ENCODE peak calls at places on chromosomes 11 and 22, in eight cellular contexts. One of them, this sample, is unnamed.

GRCh38 chr11:63765688-63766241 is 2.8 kb downstream of the ZFTA start:
- DNase-seq in prostate gland: no peak
- DNase-seq in heart right ventricle: no peak
- DNase-seq in tibial nerve: no peak
- DNase-seq in cardiac muscle cell: no peak
- DNase-seq in HCT116: no peak
- DNase-seq in psoas muscle: no peak
- DNase-seq in MM.1S: no peak
- DNase-seq in this sample: no peak

GRCh38 chr11:64675417-64676252 is 47.4 kb downstream of the NRXN2 start:
- DNase-seq in psoas muscle: peak; percentile 87
- DNase-seq in MM.1S: no peak
- DNase-seq in HCT116: no peak
- DNase-seq in cardiac muscle cell: peak; percentile 92
- DNase-seq in heart right ventricle: peak; percentile 80
- DNase-seq in prostate gland: no peak
- DNase-seq in tibial nerve: peak; percentile 42
- DNase-seq in this sample: peak; percentile 97

GRCh38 chr11:108886608-108887007 is 221.7 kb downstream of the DDX10 start:
- DNase-seq in prostate gland: no peak
- DNase-seq in tibial nerve: no peak
- DNase-seq in cardiac muscle cell: no peak
- DNase-seq in MM.1S: no peak
- DNase-seq in heart right ventricle: no peak
- DNase-seq in HCT116: no peak
- DNase-seq in psoas muscle: no peak
- DNase-seq in this sample: no peak

GRCh38 chr11:94934362-94934761 is 39.0 kb downstream of the CWC15 start:
- DNase-seq in HCT116: no peak
- DNase-seq in cardiac muscle cell: peak; percentile 39
- DNase-seq in prostate gland: no peak
- DNase-seq in psoas muscle: no peak
- DNase-seq in heart right ventricle: no peak
- DNase-seq in MM.1S: no peak
- DNase-seq in tibial nerve: no peak
- DNase-seq in this sample: no peak

GRCh38 chr11:88246680-88247079 is 71.4 kb upstream of the RAB38 start:
- DNase-seq in tibial nerve: no peak
- DNase-seq in MM.1S: no peak
- DNase-seq in HCT116: no peak
- DNase-seq in heart right ventricle: no peak
- DNase-seq in cardiac muscle cell: peak; percentile 75
- DNase-seq in prostate gland: no peak
- DNase-seq in psoas muscle: no peak
- DNase-seq in this sample: no peak

GRCh38 chr11:128893578-128894295 is 2.6 kb downstream of the KCNJ5 start:
- DNase-seq in tibial nerve: no peak
- DNase-seq in heart right ventricle: no peak
- DNase-seq in psoas muscle: no peak
- DNase-seq in HCT116: no peak
- DNase-seq in prostate gland: peak; percentile 22
- DNase-seq in MM.1S: peak; percentile 82
- DNase-seq in cardiac muscle cell: no peak
- DNase-seq in this sample: no peak

GRCh38 chr11:120217941-120218694 is 7.3 kb downstream of the OAF start:
- DNase-seq in tibial nerve: peak; percentile 23
- DNase-seq in MM.1S: no peak
- DNase-seq in HCT116: no peak
- DNase-seq in cardiac muscle cell: no peak
- DNase-seq in heart right ventricle: no peak
- DNase-seq in psoas muscle: no peak
- DNase-seq in prostate gland: peak; percentile 58
- DNase-seq in this sample: no peak

GRCh38 chr11:93577291-93577690 is 34.1 kb upstream of the SMCO4 start:
- DNase-seq in HCT116: no peak
- DNase-seq in MM.1S: no peak
- DNase-seq in cardiac muscle cell: peak; percentile 29
- DNase-seq in tibial nerve: no peak
- DNase-seq in prostate gland: no peak
- DNase-seq in heart right ventricle: no peak
- DNase-seq in psoas muscle: no peak
- DNase-seq in this sample: no peak

GRCh38 chr11:130771708-130772107 is 144.6 kb downstream of the SNX19 start:
- DNase-seq in HCT116: no peak
- DNase-seq in cardiac muscle cell: no peak
- DNase-seq in prostate gland: no peak
- DNase-seq in psoas muscle: no peak
- DNase-seq in heart right ventricle: no peak
- DNase-seq in tibial nerve: no peak
- DNase-seq in MM.1S: no peak
- DNase-seq in this sample: no peak

GRCh38 chr11:125451400-125452124 is 44.5 kb downstream of the FEZ1 start:
- DNase-seq in HCT116: no peak
- DNase-seq in prostate gland: no peak
- DNase-seq in cardiac muscle cell: peak; percentile 59
- DNase-seq in psoas muscle: peak; percentile 32
- DNase-seq in tibial nerve: peak; percentile 52
- DNase-seq in MM.1S: peak; percentile 19
- DNase-seq in heart right ventricle: peak; percentile 59
- DNase-seq in this sample: peak; percentile 57

GRCh38 chr11:111886032-111886431 is 6.7 kb downstream of the CFAP68 start:
- DNase-seq in MM.1S: no peak
- DNase-seq in tibial nerve: no peak
- DNase-seq in psoas muscle: no peak
- DNase-seq in heart right ventricle: no peak
- DNase-seq in cardiac muscle cell: no peak
- DNase-seq in prostate gland: no peak
- DNase-seq in HCT116: no peak
- DNase-seq in this sample: no peak

GRCh38 chr11:4569075-4569474 is 12.5 kb upstream of the OR52I2 start:
- DNase-seq in HCT116: no peak
- DNase-seq in MM.1S: no peak
- DNase-seq in cardiac muscle cell: no peak
- DNase-seq in prostate gland: no peak
- DNase-seq in psoas muscle: no peak
- DNase-seq in heart right ventricle: no peak
- DNase-seq in tibial nerve: no peak
- DNase-seq in this sample: no peak

GRCh38 chr11:94175545-94175944 is 46.9 kb downstream of the PANX1 start:
- DNase-seq in HCT116: no peak
- DNase-seq in tibial nerve: no peak
- DNase-seq in heart right ventricle: no peak
- DNase-seq in cardiac muscle cell: peak; percentile 92
- DNase-seq in prostate gland: no peak
- DNase-seq in MM.1S: no peak
- DNase-seq in psoas muscle: no peak
- DNase-seq in this sample: no peak

GRCh38 chr22:46081036-46081830 is 69.1 kb upstream of the PPARA start:
- DNase-seq in heart right ventricle: peak; percentile 25
- DNase-seq in prostate gland: no peak
- DNase-seq in psoas muscle: peak; percentile 32
- DNase-seq in MM.1S: no peak
- DNase-seq in cardiac muscle cell: no peak
- DNase-seq in tibial nerve: peak; percentile 13
- DNase-seq in HCT116: no peak
- DNase-seq in this sample: peak; percentile 70

GRCh38 chr22:46079093-46079860 is 71.0 kb upstream of the PPARA start:
- DNase-seq in cardiac muscle cell: no peak
- DNase-seq in tibial nerve: peak; percentile 13
- DNase-seq in MM.1S: no peak
- DNase-seq in heart right ventricle: peak; percentile 22
- DNase-seq in HCT116: no peak
- DNase-seq in prostate gland: no peak
- DNase-seq in psoas muscle: peak; percentile 22
- DNase-seq in this sample: peak; percentile 67

GRCh38 chr22:46081831-46082210 is 68.5 kb upstream of the PPARA start:
- DNase-seq in MM.1S: no peak
- DNase-seq in psoas muscle: peak; percentile 27
- DNase-seq in HCT116: no peak
- DNase-seq in cardiac muscle cell: no peak
- DNase-seq in heart right ventricle: peak; percentile 24
- DNase-seq in tibial nerve: peak; percentile 12
- DNase-seq in prostate gland: no peak
- DNase-seq in this sample: peak; percentile 20

GRCh38 chr22:46078241-46079092 is 71.9 kb upstream of the PPARA start:
- DNase-seq in HCT116: no peak
- DNase-seq in psoas muscle: peak; percentile 84
- DNase-seq in prostate gland: peak; percentile 91
- DNase-seq in tibial nerve: peak; percentile 50
- DNase-seq in MM.1S: no peak
- DNase-seq in cardiac muscle cell: no peak
- DNase-seq in heart right ventricle: peak; percentile 65
- DNase-seq in this sample: peak; percentile 68

GRCh38 chr22:46079861-46080821 is 70.2 kb upstream of the PPARA start:
- DNase-seq in psoas muscle: peak; percentile 88
- DNase-seq in tibial nerve: peak; percentile 81
- DNase-seq in HCT116: no peak
- DNase-seq in MM.1S: no peak
- DNase-seq in cardiac muscle cell: no peak
- DNase-seq in prostate gland: peak; percentile 79
- DNase-seq in heart right ventricle: peak; percentile 74
- DNase-seq in this sample: peak; percentile 97
- H3K4me3 ChIP-seq in psoas muscle: peak overlapping the region; percentile 95
- H3K4me3 ChIP-seq in tibial nerve: peak overlapping the region; percentile 38
- H3K4me3 ChIP-seq in HCT116: peak overlapping the region; percentile 64
- H3K4me3 ChIP-seq in MM.1S: no peak overlapping the region
- H3K4me3 ChIP-seq in cardiac muscle cell: no peak overlapping the region
- H3K4me3 ChIP-seq in prostate gland: peak overlapping the region; percentile 30
- H3K4me3 ChIP-seq in heart right ventricle: peak overlapping the region; percentile 77
- H3K4me3 ChIP-seq in this sample: peak overlapping the region; percentile 90

GRCh38 chr11:44731685-44732411 is 5.1 kb downstream of the TSPAN18 start:
- DNase-seq in cardiac muscle cell: peak; percentile 48
- DNase-seq in heart right ventricle: no peak
- DNase-seq in tibial nerve: no peak
- DNase-seq in MM.1S: no peak
- DNase-seq in HCT116: no peak
- DNase-seq in psoas muscle: no peak
- DNase-seq in prostate gland: no peak
- DNase-seq in this sample: no peak

GRCh38 chr11:44729718-44730117 is 3.0 kb downstream of the TSPAN18 start:
- DNase-seq in cardiac muscle cell: no peak
- DNase-seq in MM.1S: no peak
- DNase-seq in prostate gland: no peak
- DNase-seq in tibial nerve: no peak
- DNase-seq in psoas muscle: no peak
- DNase-seq in heart right ventricle: no peak
- DNase-seq in HCT116: no peak
- DNase-seq in this sample: no peak

GRCh38 chr11:44729065-44729464 is 2.3 kb downstream of the TSPAN18 start:
- DNase-seq in heart right ventricle: no peak
- DNase-seq in cardiac muscle cell: no peak
- DNase-seq in MM.1S: no peak
- DNase-seq in HCT116: no peak
- DNase-seq in prostate gland: no peak
- DNase-seq in psoas muscle: no peak
- DNase-seq in tibial nerve: no peak
- DNase-seq in this sample: no peak

GRCh38 chr11:44732564-44732963 is 5.8 kb downstream of the TSPAN18 start:
- DNase-seq in cardiac muscle cell: no peak
- DNase-seq in MM.1S: no peak
- DNase-seq in psoas muscle: no peak
- DNase-seq in tibial nerve: no peak
- DNase-seq in heart right ventricle: no peak
- DNase-seq in prostate gland: no peak
- DNase-seq in HCT116: no peak
- DNase-seq in this sample: no peak

DNA sequence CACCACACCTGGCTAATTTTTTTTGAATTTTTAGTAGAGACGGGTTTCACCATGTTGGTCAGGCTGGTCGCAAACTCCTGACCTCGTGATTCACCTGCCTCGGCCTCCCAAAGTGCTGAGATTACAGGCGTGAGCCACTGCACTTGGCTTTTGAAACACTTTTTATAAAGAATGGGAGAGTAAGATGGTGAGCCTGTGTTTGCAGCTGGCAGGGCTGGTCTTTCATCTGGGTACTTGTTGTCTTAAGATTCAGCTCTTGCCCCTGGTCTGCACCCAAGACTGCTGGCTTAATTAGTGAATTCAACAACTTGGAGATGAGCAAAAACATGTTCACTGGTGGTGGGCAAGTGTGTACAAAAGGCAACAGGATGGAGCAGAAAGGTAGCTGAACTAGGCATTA is 4.0 kb downstream of the TSPAN18 start:
- DNase-seq in cardiac muscle cell: no peak
- DNase-seq in HCT116: no peak
- DNase-seq in MM.1S: no peak
- DNase-seq in prostate gland: no peak
- DNase-seq in heart right ventricle: no peak
- DNase-seq in tibial nerve: no peak
- DNase-seq in psoas muscle: no peak
- DNase-seq in this sample: no peak
- H3K4me1 ChIP-seq in cardiac muscle cell: peaks cover 55% of the 10 kb centered on the region
- H3K4me1 ChIP-seq in HCT116: peaks cover 16% of the 10 kb centered on the region
- H3K4me1 ChIP-seq in MM.1S: no peaks in the 10 kb centered on the region
- H3K4me1 ChIP-seq in prostate gland: no peaks in the 10 kb centered on the region
- H3K4me1 ChIP-seq in heart right ventricle: peaks cover 82% of the 10 kb centered on the region
- H3K4me1 ChIP-seq in tibial nerve: peaks cover 24% of the 10 kb centered on the region
- H3K4me1 ChIP-seq in psoas muscle: no peaks in the 10 kb centered on the region
- H3K4me1 ChIP-seq in this sample: peaks cover 51% of the 10 kb centered on the region

GRCh38 chr11:16194566-16194965 is 161.8 kb downstream of the SOX6 start:
- DNase-seq in cardiac muscle cell: peak; percentile 76
- DNase-seq in HCT116: no peak
- DNase-seq in heart right ventricle: no peak
- DNase-seq in prostate gland: no peak
- DNase-seq in MM.1S: no peak
- DNase-seq in psoas muscle: no peak
- DNase-seq in tibial nerve: peak; percentile 12
- DNase-seq in this sample: no peak

GRCh38 chr11:16193897-16194381 is 162.4 kb downstream of the SOX6 start:
- DNase-seq in cardiac muscle cell: peak; percentile 33
- DNase-seq in HCT116: no peak
- DNase-seq in psoas muscle: no peak
- DNase-seq in MM.1S: no peak
- DNase-seq in tibial nerve: no peak
- DNase-seq in heart right ventricle: no peak
- DNase-seq in prostate gland: no peak
- DNase-seq in this sample: no peak

GRCh38 chr11:16195659-16196058 is 160.7 kb downstream of the SOX6 start:
- DNase-seq in prostate gland: no peak
- DNase-seq in heart right ventricle: no peak
- DNase-seq in psoas muscle: no peak
- DNase-seq in HCT116: no peak
- DNase-seq in tibial nerve: no peak
- DNase-seq in MM.1S: no peak
- DNase-seq in cardiac muscle cell: peak; percentile 20
- DNase-seq in this sample: no peak

GRCh38 chr11:16191852-16192240 is 164.5 kb downstream of the SOX6 start:
- DNase-seq in psoas muscle: no peak
- DNase-seq in tibial nerve: no peak
- DNase-seq in prostate gland: no peak
- DNase-seq in HCT116: no peak
- DNase-seq in MM.1S: no peak
- DNase-seq in cardiac muscle cell: no peak
- DNase-seq in heart right ventricle: no peak
- DNase-seq in this sample: no peak

GRCh38 chr11:16191212-16191851 is 165.0 kb downstream of the SOX6 start:
- DNase-seq in tibial nerve: no peak
- DNase-seq in heart right ventricle: no peak
- DNase-seq in cardiac muscle cell: no peak
- DNase-seq in prostate gland: no peak
- DNase-seq in psoas muscle: no peak
- DNase-seq in HCT116: no peak
- DNase-seq in MM.1S: no peak
- DNase-seq in this sample: no peak
- TF ChIP-seq CTCF in tibial nerve: no peak
- TF ChIP-seq CTCF in heart right ventricle: no peak
- TF ChIP-seq CTCF in cardiac muscle cell: no peak
- TF ChIP-seq CTCF in prostate gland: no peak
- TF ChIP-seq CTCF in psoas muscle: peak; percentile 21
- TF ChIP-seq CTCF in HCT116: peak; percentile 7
- TF ChIP-seq CTCF in MM.1S: peak; percentile 7
- TF ChIP-seq CTCF in this sample: no peak

GRCh38 chr11:61972796-61973602 is 5.6 kb upstream of the FTH1 start:
- DNase-seq in prostate gland: peak; percentile 69
- DNase-seq in psoas muscle: no peak
- DNase-seq in HCT116: no peak
- DNase-seq in tibial nerve: no peak
- DNase-seq in MM.1S: no peak
- DNase-seq in heart right ventricle: no peak
- DNase-seq in cardiac muscle cell: no peak
- DNase-seq in this sample: peak; percentile 74
- H3K4me3 ChIP-seq in prostate gland: no peak overlapping the region
- H3K4me3 ChIP-seq in psoas muscle: no peak overlapping the region
- H3K4me3 ChIP-seq in HCT116: no peak overlapping the region
- H3K4me3 ChIP-seq in tibial nerve: no peak overlapping the region
- H3K4me3 ChIP-seq in MM.1S: no peak overlapping the region
- H3K4me3 ChIP-seq in heart right ventricle: no peak overlapping the region
- H3K4me3 ChIP-seq in cardiac muscle cell: no peak overlapping the region
- H3K4me3 ChIP-seq in this sample: no peak overlapping the region

This sample was measured in tibial artery.